ENCODE peak calls at places on chromosomes 3 and 15, in ten cellular contexts. One of them, this sample, is unnamed.

GRCh38 chr3:72401005-72401404 is 447.2 kb downstream of the SHQ1 start:
- DNase-seq in NCI-H1092: no peak
- DNase-seq in upper lobe of right lung: no peak
- DNase-seq in iPS-NIHi11: no peak
- DNase-seq in GM04504: no peak
- DNase-seq in nucleus accumbens: no peak
- DNase-seq in IMR-90: peak
- DNase-seq in Daoy: no peak
- DNase-seq in cardiac muscle cell: no peak
- DNase-seq in activated CD8-positive, alpha-beta memory T cell treated with anti-CD3 and anti-CD28 coated beads for 48 hours: no peak
- DNase-seq in this sample: no peak

GRCh38 chr15:66964111-66964738 is 101.2 kb upstream of the SMAD3 start:
- DNase-seq in iPS-NIHi11: no peak
- DNase-seq in Daoy: no peak
- DNase-seq in upper lobe of right lung: no peak
- DNase-seq in activated CD8-positive, alpha-beta memory T cell treated with anti-CD3 and anti-CD28 coated beads for 48 hours: no peak
- DNase-seq in cardiac muscle cell: no peak
- DNase-seq in nucleus accumbens: no peak
- DNase-seq in NCI-H1092: no peak
- DNase-seq in GM04504: no peak
- DNase-seq in IMR-90: no peak
- DNase-seq in this sample: no peak

GRCh38 chr3:72678892-72679291 is 169.4 kb downstream of the SHQ1 start:
- DNase-seq in iPS-NIHi11: no peak
- DNase-seq in GM04504: no peak
- DNase-seq in cardiac muscle cell: no peak
- DNase-seq in activated CD8-positive, alpha-beta memory T cell treated with anti-CD3 and anti-CD28 coated beads for 48 hours: no peak
- DNase-seq in upper lobe of right lung: no peak
- DNase-seq in IMR-90: no peak
- DNase-seq in nucleus accumbens: no peak
- DNase-seq in NCI-H1092: no peak
- DNase-seq in Daoy: peak
- DNase-seq in this sample: no peak

GRCh38 chr15:50883903-50884302 is 24.6 kb upstream of the AP4E1 start:
- DNase-seq in activated CD8-positive, alpha-beta memory T cell treated with anti-CD3 and anti-CD28 coated beads for 48 hours: no peak
- DNase-seq in Daoy: peak
- DNase-seq in NCI-H1092: no peak
- DNase-seq in cardiac muscle cell: peak
- DNase-seq in IMR-90: peak
- DNase-seq in GM04504: no peak
- DNase-seq in upper lobe of right lung: no peak
- DNase-seq in nucleus accumbens: no peak
- DNase-seq in iPS-NIHi11: no peak
- DNase-seq in this sample: no peak

GRCh38 chr3:184496933-184497332 is 64.7 kb upstream of the EPHB3 start:
- DNase-seq in NCI-H1092: no peak
- DNase-seq in activated CD8-positive, alpha-beta memory T cell treated with anti-CD3 and anti-CD28 coated beads for 48 hours: no peak
- DNase-seq in upper lobe of right lung: no peak
- DNase-seq in GM04504: no peak
- DNase-seq in iPS-NIHi11: no peak
- DNase-seq in Daoy: no peak
- DNase-seq in IMR-90: no peak
- DNase-seq in cardiac muscle cell: no peak
- DNase-seq in nucleus accumbens: no peak
- DNase-seq in this sample: no peak

GRCh38 chr3:71495708-71496472 is 87.6 kb downstream of the FOXP1 start:
- DNase-seq in Daoy: peak
- DNase-seq in activated CD8-positive, alpha-beta memory T cell treated with anti-CD3 and anti-CD28 coated beads for 48 hours: no peak
- DNase-seq in IMR-90: peak
- DNase-seq in nucleus accumbens: no peak
- DNase-seq in iPS-NIHi11: peak
- DNase-seq in NCI-H1092: no peak
- DNase-seq in GM04504: peak
- DNase-seq in cardiac muscle cell: peak
- DNase-seq in upper lobe of right lung: no peak
- DNase-seq in this sample: no peak

GRCh38 chr3:42819351-42819965 is 10.2 kb downstream of the ACKR2 start:
- DNase-seq in iPS-NIHi11: peak
- DNase-seq in activated CD8-positive, alpha-beta memory T cell treated with anti-CD3 and anti-CD28 coated beads for 48 hours: no peak
- DNase-seq in nucleus accumbens: no peak
- DNase-seq in upper lobe of right lung: no peak
- DNase-seq in IMR-90: no peak
- DNase-seq in Daoy: peak
- DNase-seq in NCI-H1092: peak
- DNase-seq in cardiac muscle cell: no peak
- DNase-seq in GM04504: no peak
- DNase-seq in this sample: no peak

GRCh38 chr3:47324278-47324865 is 41.6 kb downstream of the KLHL18 start:
- DNase-seq in IMR-90: peak
- DNase-seq in iPS-NIHi11: peak
- DNase-seq in Daoy: peak
- DNase-seq in GM04504: peak
- DNase-seq in NCI-H1092: peak
- DNase-seq in upper lobe of right lung: no peak
- DNase-seq in activated CD8-positive, alpha-beta memory T cell treated with anti-CD3 and anti-CD28 coated beads for 48 hours: no peak
- DNase-seq in nucleus accumbens: peak
- DNase-seq in cardiac muscle cell: peak
- DNase-seq in this sample: peak

GRCh38 chr15:40933520-40933904 is 4.4 kb downstream of the DLL4 start:
- DNase-seq in iPS-NIHi11: no peak
- DNase-seq in Daoy: no peak
- DNase-seq in activated CD8-positive, alpha-beta memory T cell treated with anti-CD3 and anti-CD28 coated beads for 48 hours: no peak
- DNase-seq in IMR-90: no peak
- DNase-seq in GM04504: no peak
- DNase-seq in NCI-H1092: no peak
- DNase-seq in cardiac muscle cell: no peak
- DNase-seq in upper lobe of right lung: no peak
- DNase-seq in nucleus accumbens: no peak
- DNase-seq in this sample: no peak

GRCh38 chr3:56902468-56903159 is 100.9 kb upstream of the ARHGEF3 start:
- DNase-seq in Daoy: no peak
- DNase-seq in GM04504: no peak
- DNase-seq in NCI-H1092: no peak
- DNase-seq in upper lobe of right lung: no peak
- DNase-seq in activated CD8-positive, alpha-beta memory T cell treated with anti-CD3 and anti-CD28 coated beads for 48 hours: no peak
- DNase-seq in iPS-NIHi11: no peak
- DNase-seq in nucleus accumbens: no peak
- DNase-seq in IMR-90: no peak
- DNase-seq in cardiac muscle cell: no peak
- DNase-seq in this sample: no peak

GRCh38 chr15:81939604-81940440 is 106.0 kb downstream of the MEX3B start:
- DNase-seq in NCI-H1092: no peak
- DNase-seq in upper lobe of right lung: no peak
- DNase-seq in cardiac muscle cell: peak
- DNase-seq in Daoy: peak
- DNase-seq in IMR-90: peak
- DNase-seq in nucleus accumbens: no peak
- DNase-seq in activated CD8-positive, alpha-beta memory T cell treated with anti-CD3 and anti-CD28 coated beads for 48 hours: no peak
- DNase-seq in GM04504: no peak
- DNase-seq in iPS-NIHi11: peak
- DNase-seq in this sample: peak

This sample was measured in LNCaP clone FGC.